ENCODE peak calls at places on chromosomes 6 and 20, in six cellular contexts. T is GM18507; L is cardiac muscle cell; R is pons; M is activated CD4-positive, alpha-beta T cell treated with anti-CD3 and anti-CD28 coated beads for 24 hours; E is stimulated activated CD8-positive, alpha-beta memory T cell treated with anti-CD3 and anti-CD28 coated beads, Interleukin-7, amount 100 ng/mL, for 1 hour. P is an unnamed sample.
A peak's percentile ranks its signal among the peaks of the same experiment; 100 is the strongest.

GRCh38 chr20:57178582-57179112 is 87.8 kb downstream of the BMP7 start:
- DNase-seq in L (no peak), T (no peak), E (no peak), M (no peak), R (no peak), P (no peak)

GRCh38 chr6:147856687-147857086 is 348.2 kb downstream of the SAMD5 start:
- DNase-seq in M (no peak), E (no peak), T (no peak), R (no peak), L (no peak), P (no peak)

GRCh38 chr20:6767536-6768227 is at the start of gene BMP2:
- DNase-seq in T (peak; percentile 17), R (peak; percentile 20), L (peak; percentile 79), E (no peak), M (no peak), P (no peak)

GRCh38 chr6:119627908-119628669 is 278.5 kb upstream of the MAN1A1 start:
- DNase-seq in M (no peak), R (no peak), T (no peak), E (no peak), L (peak; percentile 30), P (no peak)

GRCh38 chr6:26270903-26271639 is 93.9 kb upstream of the BTN3A2 start:
- DNase-seq in E (peak; percentile 73), R (peak; percentile 92), T (no peak), L (peak; percentile 90), M (peak; percentile 56), P (peak; percentile 56)

GRCh38 chr6:109051301-109051700 is 43.3 kb downstream of the SESN1 start:
- DNase-seq in R (no peak), E (no peak), M (no peak), L (no peak), T (no peak), P (no peak)

GRCh38 chr6:28769626-28770402 is 154.0 kb downstream of the TRIM27 start:
- DNase-seq in E (no peak), M (no peak), T (no peak), R (no peak), L (peak; percentile 45), P (no peak)

GRCh38 chr6:145267076-145267867 is 468.0 kb downstream of the EPM2A start:
- DNase-seq in M (no peak), L (no peak), R (no peak), E (no peak), T (no peak), P (no peak)

GRCh38 chr20:62660768-62661167 is 18.5 kb downstream of the SLCO4A1 start:
- DNase-seq in R (no peak), E (no peak), L (no peak), T (no peak), M (no peak), P (no peak)

GRCh38 chr20:13800728-13801134 is 15.9 kb downstream of the NDUFAF5 start:
- DNase-seq in T (no peak), L (peak; percentile 97), M (no peak), R (peak; percentile 61), E (no peak), P (peak; percentile 90)

GRCh38 chr6:128519931-128520435 is 416 bp downstream of the PTPRK start:
- DNase-seq in R (peak; percentile 61), T (no peak), L (peak; percentile 77), E (peak; percentile 5), M (peak; percentile 11), P (no peak)

GRCh38 chr6:152146385-152146784 is 338.9 kb downstream of the ESR1 start:
- DNase-seq in M (no peak), L (peak; percentile 57), R (no peak), E (no peak), T (no peak), P (no peak)

P was measured in cerebellar nuclear complex.